ENCODE peak calls at places on chromosomes 1 and 21, in nine cellular contexts. C is transverse colon, G is breast epithelium, N is stomach, S is sigmoid colon, V is K562, K is suprapubic skin, T is HepG2, W is prostate gland. F is an unnamed sample.
A peak's percentile ranks its signal among the peaks of the same experiment; 100 is the strongest.

GRCh38 chr21:40846566-40847411 is at the start of gene DSCAM:
- DNase-seq in V (no peak), T (no peak), W (no peak), G (no peak), S (no peak), N (no peak), K (no peak), C (no peak), F (no peak)

GRCh38 chr21:32648165-32648564 is 36.0 kb upstream of the CFAP298 start:
- DNase-seq in S (no peak), V (no peak), T (no peak), C (no peak), K (no peak), N (no peak), W (no peak), G (no peak), F (no peak)

GRCh38 chr1:87330954-87331318 is 2.3 kb downstream of the LMO4 start:
- DNase-seq in K (no peak), S (no peak), C (no peak), W (no peak), V (peak; percentile 29), G (no peak), T (peak; percentile 75), N (no peak), F (no peak)

GRCh38 chr1:78051005-78051404 is 5.2 kb downstream of the GIPC2 start:
- DNase-seq in W (no peak), K (no peak), S (no peak), T (no peak), V (no peak), G (no peak), C (no peak), N (no peak), F (no peak)

GRCh38 chr1:156896490-156897033 is 3.0 kb downstream of the PEAR1 start:
- DNase-seq in G (no peak), T (peak; percentile 53), C (no peak), V (no peak), K (no peak), S (no peak), W (no peak), N (no peak), F (no peak)

GRCh38 chr1:159218846-159219636 is 14.4 kb downstream of the ACKR1 start:
- DNase-seq in N (no peak), G (no peak), C (no peak), V (no peak), W (no peak), T (no peak), S (no peak), K (no peak), F (no peak)

GRCh38 chr1:54499097-54500029 is 48.7 kb upstream of the ACOT11 start:
- DNase-seq in N (no peak), K (no peak), T (no peak), G (no peak), W (peak; percentile 30), C (peak; percentile 43), S (no peak), V (peak; percentile 54), F (no peak)

GRCh38 chr1:199041173-199041914 is 402.5 kb downstream of the PTPRC start:
- DNase-seq in W (no peak), N (no peak), V (no peak), S (no peak), G (no peak), T (no peak), C (no peak), K (no peak), F (peak; percentile 5)

GRCh38 chr1:9539829-9540550 is 725 bp downstream of the SLC25A33 start:
- DNase-seq in T (no peak), N (peak; percentile 57), C (peak; percentile 58), S (peak; percentile 82), G (no peak), K (peak; percentile 76), V (peak; percentile 82), W (peak; percentile 50), F (peak; percentile 73)

GRCh38 chr1:150371110-150371509 is 7.2 kb downstream of the RPRD2 start:
- DNase-seq in K (no peak), W (no peak), N (no peak), G (no peak), C (no peak), S (no peak), V (no peak), T (no peak), F (no peak)

GRCh38 chr1:28109639-28110038 is 21.2 kb upstream of the EYA3 start:
- DNase-seq in T (no peak), K (no peak), C (no peak), W (no peak), N (no peak), S (no peak), V (no peak), G (no peak), F (no peak)

GRCh38 chr1:28102169-28102568 is 13.8 kb upstream of the EYA3 start:
- DNase-seq in T (no peak), W (no peak), K (no peak), N (no peak), V (no peak), C (no peak), S (no peak), G (no peak), F (no peak)

GRCh38 chr1:28108006-28108405 is 19.6 kb upstream of the EYA3 start:
- DNase-seq in K (no peak), W (no peak), G (no peak), T (no peak), V (no peak), C (no peak), N (no peak), S (no peak), F (no peak)

GRCh38 chr1:28110555-28110954 is 22.1 kb upstream of the EYA3 start:
- DNase-seq in W (no peak), T (no peak), S (no peak), C (no peak), G (no peak), V (no peak), K (no peak), N (no peak), F (no peak)

GRCh38 chr1:28104866-28105467 is 16.6 kb upstream of the EYA3 start:
- DNase-seq in K (no peak), V (peak; percentile 90), G (no peak), S (no peak), C (peak; percentile 72), T (peak; percentile 77), N (peak; percentile 75), W (no peak), F (no peak)
- TF ChIP-seq POLR2AphosphoS5 in K (no peak), V (peak; percentile 64), G (no peak), S (no peak), C (peak; percentile 20), T (peak; percentile 59), N (no peak), W (no peak), F (no peak)

DNA sequence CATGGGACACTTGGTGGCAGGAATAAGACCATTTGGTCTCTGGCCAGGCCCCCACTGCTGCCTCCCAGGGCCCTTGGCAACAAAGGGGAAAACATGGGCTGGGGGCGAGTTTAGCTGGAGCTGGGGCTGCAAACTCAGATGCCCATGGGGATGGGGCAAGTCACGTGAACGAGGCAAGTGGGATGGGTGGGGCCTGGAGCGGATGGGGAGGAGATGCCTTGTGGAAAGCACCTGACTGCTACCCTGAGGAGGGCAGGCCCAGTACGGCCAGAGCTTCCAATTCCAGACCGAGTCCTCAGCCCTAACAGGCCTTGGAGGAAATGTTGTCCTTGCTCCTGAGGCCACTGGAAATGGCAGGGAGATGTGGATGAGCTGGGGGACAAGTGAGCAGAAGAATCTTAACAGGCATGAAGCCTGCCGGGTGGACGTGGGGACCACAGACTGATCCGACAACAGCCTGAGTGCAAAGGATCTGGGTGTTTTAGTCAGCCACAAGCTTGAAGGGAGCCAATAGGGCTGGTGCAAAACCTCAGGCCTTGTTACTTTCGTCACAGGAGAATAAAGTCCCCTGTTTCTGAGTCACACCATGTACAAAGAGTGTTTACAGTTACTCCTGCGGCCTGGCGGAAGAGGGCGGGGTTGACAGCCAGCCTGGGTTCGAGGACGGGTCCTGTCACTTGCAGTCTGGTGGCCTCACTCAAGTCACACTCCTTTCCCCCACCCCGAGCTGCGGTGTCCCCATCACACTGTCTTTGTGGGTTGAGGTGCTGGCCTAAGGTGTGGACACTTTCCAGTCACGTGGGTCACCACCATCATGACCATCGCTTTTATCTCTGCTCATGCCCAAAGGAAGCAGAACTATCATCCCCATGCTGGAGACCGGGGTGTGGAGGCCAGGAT is 19.1 kb downstream of the RUNX3 start:
- DNase-seq in G (no peak), W (no peak), C (peak; percentile 65), K (peak; percentile 70), V (no peak), T (peak; percentile 93), N (peak; percentile 51), S (no peak), F (no peak)
- TF ChIP-seq POLR2A in G (no peak), W (no peak), C (peak; percentile 64), K (no peak), V (no peak), T (peak; percentile 82), N (peak; percentile 32), S (no peak), F (peak; percentile 45)

GRCh38 chr1:205293350-205294074 is 28.0 kb downstream of the NUAK2 start:
- DNase-seq in C (no peak), G (no peak), W (no peak), T (no peak), K (no peak), S (no peak), V (no peak), N (no peak), F (no peak)

GRCh38 chr1:205291577-205291976 is 30.0 kb downstream of the NUAK2 start:
- DNase-seq in V (no peak), N (no peak), G (no peak), K (no peak), S (no peak), W (no peak), C (no peak), T (no peak), F (no peak)

GRCh38 chr1:205296154-205296553 is 25.4 kb downstream of the NUAK2 start:
- DNase-seq in T (no peak), S (no peak), W (no peak), K (no peak), N (no peak), V (no peak), G (no peak), C (no peak), F (no peak)

GRCh38 chr1:205294914-205295310 is 26.6 kb downstream of the NUAK2 start:
- DNase-seq in S (no peak), W (no peak), K (no peak), C (no peak), T (no peak), V (no peak), N (no peak), G (no peak), F (no peak)

GRCh38 chr1:205294175-205294913 is 27.2 kb downstream of the NUAK2 start:
- DNase-seq in K (no peak), S (no peak), W (no peak), C (no peak), T (peak; percentile 89), V (peak; percentile 57), G (no peak), N (no peak), F (no peak)
- TF ChIP-seq POLR2AphosphoS5 in K (no peak), S (no peak), W (peak; percentile 44), C (no peak), T (no peak), V (no peak), G (no peak), N (no peak), F (no peak)

DNA sequence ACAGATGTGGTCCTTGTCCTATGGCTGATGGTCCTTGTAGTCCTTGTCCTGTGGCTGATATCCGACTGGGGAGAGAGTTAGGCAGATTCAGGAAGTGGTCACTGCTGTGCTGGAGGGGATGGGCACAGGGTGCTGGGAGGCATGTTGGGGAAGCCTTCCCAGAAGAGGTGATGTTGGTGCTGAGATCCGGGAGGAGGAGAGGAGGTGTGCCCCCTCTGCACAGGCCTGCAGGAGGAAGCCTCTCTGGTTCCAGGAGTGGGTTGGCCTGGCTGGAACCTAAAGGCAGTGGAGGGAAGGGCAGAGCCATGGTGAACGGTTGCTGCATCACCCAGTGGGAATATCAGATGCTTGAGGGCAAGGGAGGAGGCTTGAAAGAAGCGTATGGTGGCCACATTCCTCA is 14.7 kb downstream of the COQ8A start:
- DNase-seq in T (no peak), C (no peak), N (no peak), S (no peak), V (no peak), W (no peak), G (no peak), K (no peak), F (no peak)
- TF ChIP-seq POLR2A in T (no peak), C (no peak), N (no peak), S (no peak), V (no peak), W (no peak), G (no peak), K (no peak), F (no peak)

F was measured in GM12891.